ENCODE peak calls at places on chromosomes 7 and 10, in nine cellular contexts. T, H, O, B, S, L, P, Z and I are unnamed samples.

GRCh38 chr10:79112898-79113431 is 44.2 kb downstream of the ZMIZ1 start:
- DNase-seq in T (no peak), H (no peak), O (no peak), B (peak), S (no peak), L (peak), P (peak), Z (no peak), I (no peak)

GRCh38 chr7:13850185-13850752 is 139.2 kb downstream of the ETV1 start:
- DNase-seq in T (peak), H (peak), O (peak), B (peak), S (peak), L (peak), P (peak), Z (peak), I (peak)

GRCh38 chr7:81604075-81604807 is 165.6 kb downstream of the HGF start:
- DNase-seq in T (no peak), H (no peak), O (no peak), B (peak), S (no peak), L (no peak), P (peak), Z (no peak), I (peak)

GRCh38 chr10:100670828-100671479 is 74.4 kb upstream of the PAX2 start:
- DNase-seq in T (peak), H (peak), O (peak), B (no peak), S (peak), L (no peak), P (peak), Z (no peak), I (no peak)

GRCh38 chr10:16481052-16481728 is 40.5 kb downstream of the C1QL3 start:
- DNase-seq in T (no peak), H (no peak), O (no peak), B (no peak), S (no peak), L (no peak), P (peak), Z (no peak), I (no peak)

GRCh38 chr7:4650471-4651047 is 31.5 kb upstream of the FOXK1 start:
- DNase-seq in T (no peak), H (no peak), O (no peak), B (peak), S (no peak), L (no peak), P (peak), Z (no peak), I (no peak)

GRCh38 chr7:84092207-84092606 is 102.4 kb downstream of the SEMA3A start:
- DNase-seq in T (no peak), H (no peak), O (no peak), B (no peak), S (no peak), L (peak), P (no peak), Z (no peak), I (no peak)

GRCh38 chr7:140446467-140446866 is 32.8 kb downstream of the MKRN1 start:
- DNase-seq in T (no peak), H (no peak), O (no peak), B (no peak), S (no peak), L (no peak), P (no peak), Z (no peak), I (no peak)

GRCh38 chr10:96073722-96074121 is 30.3 kb downstream of the CCNJ start:
- DNase-seq in T (no peak), H (no peak), O (no peak), B (peak), S (no peak), L (peak), P (peak), Z (no peak), I (no peak)

GRCh38 chr10:75972494-75973276 is 541.3 kb downstream of the LRMDA start:
- DNase-seq in T (no peak), H (no peak), O (no peak), B (peak), S (no peak), L (no peak), P (no peak), Z (no peak), I (peak)